ENCODE peak calls at places on chromosomes 12 and 14, in seven cellular contexts. L is stimulated activated CD4-positive, alpha-beta T cell treated with anti-CD3 and anti-CD28 coated beads, Interleukin-1b, Interleukin-23, amount 100 ng/mL, for 24 hours; V is left colon; E is activated gamma-delta T cell; H is HS-27A; F is D341Med; R is KBM-7. C is an unnamed sample.

GRCh38 chr12:48001426-48002178 is 2.7 kb downstream of the COL2A1 start:
- DNase-seq in V (peak), F (peak), R (peak), L (no peak), E (no peak), H (no peak), C (no peak)

GRCh38 chr12:75634244-75635222 is 123.1 kb upstream of the KRR1 start:
- DNase-seq in V (no peak), E (no peak), H (no peak), L (no peak), R (peak), F (no peak), C (no peak)

GRCh38 chr12:109822951-109823411 is 10.2 kb downstream of the TRPV4 start:
- DNase-seq in R (no peak), E (no peak), V (no peak), F (no peak), L (no peak), H (no peak), C (no peak)

GRCh38 chr14:93381644-93382043 is 34.7 kb downstream of the COX8C start:
- DNase-seq in R (no peak), F (no peak), E (no peak), H (no peak), V (no peak), L (no peak), C (no peak)

GRCh38 chr12:120472521-120472920 is 3.0 kb upstream of the SRSF9 start:
- DNase-seq in F (no peak), V (no peak), E (no peak), R (no peak), H (no peak), L (no peak), C (no peak)

GRCh38 chr14:101520621-101521305 is 40.5 kb upstream of the DIO3 start:
- DNase-seq in R (no peak), F (no peak), V (no peak), E (no peak), L (no peak), H (no peak), C (no peak)

GRCh38 chr14:82414853-82415539 is 881.3 kb upstream of the SEL1L start:
- DNase-seq in L (no peak), R (no peak), F (no peak), E (no peak), V (no peak), H (no peak), C (no peak)

GRCh38 chr14:105927661-105928060 is 401.3 kb downstream of the TMEM121 start:
- DNase-seq in L (no peak), F (no peak), R (peak), E (no peak), H (no peak), V (no peak), C (no peak)

GRCh38 chr14:70098257-70098809 is 90.4 kb downstream of the SLC8A3 start:
- DNase-seq in R (peak), E (no peak), H (no peak), F (no peak), L (no peak), V (no peak), C (no peak)

GRCh38 chr12:79689477-79690155 is 1.1 kb downstream of the PAWR start:
- DNase-seq in E (no peak), R (peak), F (peak), V (peak), L (no peak), H (no peak), C (peak)

GRCh38 chr12:5070090-5070489 is 26.4 kb downstream of the KCNA5 start:
- DNase-seq in V (no peak), R (no peak), H (no peak), E (no peak), F (no peak), L (no peak), C (no peak)

GRCh38 chr12:20601668-20602280 is 93.4 kb upstream of the SLCO1C1 start:
- DNase-seq in F (no peak), V (no peak), E (no peak), L (no peak), H (peak), R (peak), C (peak)

GRCh38 chr14:71555654-71556559 is 376.3 kb upstream of the RGS6 start:
- DNase-seq in H (no peak), L (peak), V (peak), R (peak), E (no peak), F (no peak), C (no peak)

GRCh38 chr12:53538209-53538689 is 31.0 kb upstream of the NPFF start:
- DNase-seq in E (no peak), V (no peak), H (no peak), F (no peak), L (no peak), R (no peak), C (no peak)

GRCh38 chr14:89417469-89418225 is 614 bp upstream of the FOXN3 start:
- DNase-seq in L (no peak), F (peak), H (no peak), E (no peak), R (peak), V (peak), C (peak)

GRCh38 chr12:31897791-31898503 is 61.3 kb upstream of the RESF1 start:
- DNase-seq in L (no peak), F (peak), E (no peak), R (peak), V (no peak), H (peak), C (peak)

GRCh38 chr12:133023566-133023965 is 13.7 kb upstream of the ZNF84 start:
- DNase-seq in V (no peak), E (no peak), H (no peak), L (no peak), R (no peak), F (no peak), C (no peak)

GRCh38 chr12:52005903-52006703 is 643 bp upstream of the TAMALIN start:
- DNase-seq in H (no peak), V (peak), L (no peak), F (peak), R (peak), E (peak), C (peak)

GRCh38 chr12:14403711-14404164 is 38.3 kb downstream of the ATF7IP start:
- DNase-seq in R (peak), V (no peak), L (no peak), E (no peak), F (peak), H (peak), C (peak)

GRCh38 chr12:116150001-116150400 is 127.5 kb downstream of the MED13L start:
- DNase-seq in E (no peak), R (no peak), L (no peak), V (no peak), F (no peak), H (no peak), C (no peak)

C was measured in Karpas-422.